ENCODE peak calls at places on chromosomes 4 and X, in five cellular contexts. I, C, B, W and N are unnamed samples.

GRCh38 chr4:159787901-159788300 is 685.0 kb downstream of the RAPGEF2 start:
- DNase-seq in I (no peak), C (no peak), B (no peak), W (no peak), N (no peak)

GRCh38 chrX:112630187-112630586 is 49.6 kb downstream of the LHFPL1 start:
- DNase-seq in I (no peak), C (no peak), B (no peak), W (no peak), N (no peak)

GRCh38 chr4:143307536-143307935 is 29.1 kb upstream of the GAB1 start:
- DNase-seq in I (no peak), C (no peak), B (no peak), W (no peak), N (no peak)

GRCh38 chr4:1810765-1811164 is 17.7 kb downstream of the FGFR3 start:
- DNase-seq in I (no peak), C (no peak), B (no peak), W (no peak), N (no peak)

GRCh38 chr4:121370729-121371325 is 10.0 kb downstream of the QRFPR start:
- DNase-seq in I (no peak), C (peak; percentile 19), B (peak; percentile 33), W (peak; percentile 26), N (no peak)

GRCh38 chr4:40240040-40240653 is 43.3 kb downstream of the RHOH start:
- DNase-seq in I (no peak), C (no peak), B (peak; percentile 11), W (no peak), N (no peak)

GRCh38 chr4:2322227-2322626 is 60.3 kb upstream of the MXD4 start:
- DNase-seq in I (no peak), C (no peak), B (no peak), W (no peak), N (no peak)

GRCh38 chrX:154486052-154486395 is 391 bp downstream of the UBL4A start:
- DNase-seq in I (peak; percentile 6), C (no peak), B (no peak), W (peak; percentile 56), N (no peak)

GRCh38 chrX:135543924-135544323 is 23.5 kb downstream of the INTS6L start:
- DNase-seq in I (no peak), C (no peak), B (no peak), W (no peak), N (no peak)

GRCh38 chr4:8777320-8778196 is 94.1 kb downstream of the HMX1 start:
- DNase-seq in I (no peak), C (no peak), B (no peak), W (no peak), N (no peak)

DNA sequence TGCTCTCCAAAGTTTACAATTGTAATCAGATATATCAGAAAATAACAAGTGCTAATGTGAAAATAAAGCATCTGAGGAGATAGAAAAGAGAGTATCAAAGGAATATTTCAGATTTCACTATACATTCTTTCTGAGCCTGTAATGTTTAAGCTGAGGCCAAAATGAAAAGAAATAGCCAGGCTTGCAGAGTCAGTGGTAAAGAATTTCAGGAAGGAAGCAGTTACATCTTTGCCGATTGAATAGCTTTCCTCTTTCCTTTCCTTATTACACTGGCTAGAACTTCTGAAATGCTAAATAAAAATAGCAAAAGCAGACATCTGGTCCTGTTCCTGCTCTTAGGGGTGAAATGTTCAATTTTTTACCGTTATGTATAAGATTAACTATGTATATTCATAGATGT is 1441.6 kb upstream of the PCDH7 start:
- DNase-seq in I (no peak), C (no peak), B (peak; percentile 79), W (no peak), N (no peak)
- TF ChIP-seq RCOR1 in I (no peak), C (no peak), B (no peak), W (no peak), N (no peak)

GRCh38 chrX:18895157-18895952 is 88.6 kb downstream of the PHKA2 start:
- DNase-seq in I (no peak), C (no peak), B (peak; percentile 37), W (peak; percentile 49), N (no peak)
- TF ChIP-seq CTCF in I (no peak), C (no peak), B (peak; percentile 33), W (no peak), N (no peak)

GRCh38 chr4:173805884-173806283 is 275.9 kb upstream of the HAND2 start:
- DNase-seq in I (no peak), C (no peak), B (no peak), W (no peak), N (no peak)

GRCh38 chr4:173802714-173803022 is 272.6 kb upstream of the HAND2 start:
- DNase-seq in I (no peak), C (no peak), B (no peak), W (no peak), N (no peak)

GRCh38 chr4:173797296-173797695 is 267.3 kb upstream of the HAND2 start:
- DNase-seq in I (no peak), C (no peak), B (peak; percentile 2), W (no peak), N (no peak)

GRCh38 chr4:173801876-173802713 is 272.1 kb upstream of the HAND2 start:
- DNase-seq in I (no peak), C (no peak), B (peak; percentile 15), W (no peak), N (no peak)

DNA sequence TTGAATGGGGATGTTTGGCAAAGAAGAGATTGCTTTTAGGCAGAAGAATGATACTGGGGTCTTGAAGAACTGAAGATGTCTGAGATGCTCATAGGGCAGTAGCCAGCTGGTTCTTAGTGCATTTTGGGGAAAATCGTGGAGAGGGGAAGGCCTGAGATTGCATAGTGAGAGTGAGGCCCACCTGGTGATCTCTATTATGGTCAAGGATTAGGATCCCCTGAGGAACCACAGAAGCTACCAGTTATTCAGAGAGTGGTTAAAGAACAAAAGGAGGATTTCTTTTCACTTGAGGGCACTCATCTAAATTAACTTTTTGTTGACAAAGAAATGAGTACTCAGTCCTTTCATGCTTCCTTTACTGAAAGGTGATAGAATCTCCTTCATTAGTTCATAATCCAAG is 271.3 kb upstream of the HAND2 start:
- DNase-seq in I (no peak), C (no peak), B (no peak), W (no peak), N (no peak)
- TF ChIP-seq RCOR1 in I (no peak), C (no peak), B (no peak), W (no peak), N (no peak)

DNA sequence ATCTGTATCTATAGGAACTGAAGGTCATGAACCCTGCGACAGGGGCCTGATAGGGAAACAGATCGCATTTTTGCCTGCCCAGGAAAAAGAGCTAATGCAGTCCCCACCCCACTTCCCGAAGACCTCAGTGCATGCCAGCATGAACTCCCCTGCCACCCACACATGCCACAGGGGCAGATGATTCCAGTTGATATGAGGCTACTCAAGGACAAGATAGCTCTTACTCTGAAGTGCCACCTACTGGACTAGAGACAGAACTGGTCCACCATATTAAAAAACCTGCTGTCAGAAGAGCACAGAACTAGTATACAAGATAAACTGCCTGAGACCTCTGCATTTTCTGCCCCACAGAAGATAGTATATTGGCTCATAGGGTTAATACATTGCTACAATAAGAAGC is 68.0 kb downstream of the YIPF7 start:
- DNase-seq in I (no peak), C (no peak), B (no peak), W (peak; percentile 1), N (no peak)
- TF ChIP-seq CTCF in I (no peak), C (no peak), B (no peak), W (peak; percentile 40), N (peak; percentile 46)

GRCh38 chr4:186020106-186020792 is 48.7 kb upstream of the TLR3 start:
- DNase-seq in I (no peak), C (no peak), B (no peak), W (no peak), N (no peak)

GRCh38 chr4:186019264-186019663 is 49.7 kb upstream of the TLR3 start:
- DNase-seq in I (no peak), C (no peak), B (no peak), W (no peak), N (no peak)

GRCh38 chr4:186020793-186021407 is 48.1 kb upstream of the TLR3 start:
- DNase-seq in I (no peak), C (no peak), B (no peak), W (no peak), N (no peak)

GRCh38 chr4:186023975-186024374 is 45.0 kb upstream of the TLR3 start:
- DNase-seq in I (no peak), C (no peak), B (no peak), W (no peak), N (no peak)

DNA sequence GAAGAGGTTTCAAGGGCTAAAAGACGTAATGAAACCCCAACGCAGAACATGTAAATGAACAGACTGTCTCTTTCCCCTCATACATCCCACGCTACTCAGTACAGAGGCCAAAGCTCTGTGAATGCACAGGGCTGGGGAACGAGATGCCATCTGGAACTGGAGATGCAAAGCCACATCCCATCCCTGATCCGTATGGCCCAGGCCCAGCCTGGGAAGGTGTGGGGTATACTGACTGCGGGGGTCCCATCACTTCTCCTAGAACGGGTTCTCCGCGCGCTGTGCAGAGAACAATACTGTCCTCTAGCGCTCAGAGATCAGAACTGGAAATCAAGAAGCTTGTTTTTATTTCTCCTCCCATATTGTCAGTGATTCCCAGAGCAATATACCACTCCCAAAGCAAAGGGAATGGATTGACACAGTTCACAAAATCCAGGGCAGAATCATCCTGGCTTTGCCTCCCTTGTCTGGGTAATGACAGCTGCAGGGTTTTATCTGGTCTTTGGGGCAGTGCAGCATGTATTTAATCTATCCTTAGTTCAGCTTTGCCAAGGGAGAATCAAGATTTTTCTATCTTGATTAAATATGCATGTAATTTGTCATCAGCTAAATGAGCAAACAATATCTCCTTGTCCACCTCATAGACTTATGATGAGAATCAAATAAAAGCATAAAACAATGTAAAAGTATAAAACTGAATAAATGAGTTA is 47.3 kb upstream of the TLR3 start:
- DNase-seq in I (peak; percentile 14), C (peak; percentile 17), B (peak; percentile 20), W (peak; percentile 82), N (no peak)
- TF ChIP-seq RCOR1 in I (no peak), C (no peak), B (no peak), W (peak; percentile 50), N (no peak)

GRCh38 chr4:107736924-107737448 is 17.0 kb upstream of the PAPSS1 start:
- DNase-seq in I (peak; percentile 31), C (peak; percentile 61), B (peak; percentile 57), W (peak; percentile 45), N (no peak)

GRCh38 chr4:107734120-107734519 is 14.1 kb upstream of the PAPSS1 start:
- DNase-seq in I (no peak), C (peak; percentile 51), B (no peak), W (peak; percentile 27), N (no peak)

GRCh38 chr4:107740381-107740780 is 20.3 kb upstream of the PAPSS1 start:
- DNase-seq in I (no peak), C (no peak), B (peak; percentile 9), W (no peak), N (no peak)

GRCh38 chr4:107736037-107736436 is 16.0 kb upstream of the PAPSS1 start:
- DNase-seq in I (no peak), C (no peak), B (no peak), W (no peak), N (no peak)

GRCh38 chr4:107737470-107737869 is 17.4 kb upstream of the PAPSS1 start:
- DNase-seq in I (no peak), C (no peak), B (no peak), W (no peak), N (no peak)
- TF ChIP-seq CTCF in I (no peak), C (no peak), B (no peak), W (no peak), N (no peak)